ENCODE peak calls at places on chromosome 9, in four cellular contexts. P is left ventricle myocardium inferior, L is OCI-LY7, M is colonic mucosa. Z is an unnamed sample.

GRCh38 chr9:135536166-135536565 is 9.8 kb upstream of the OBP2A start:
- DNase-seq in L (no peak), P (no peak), M (no peak), Z (no peak)

GRCh38 chr9:131669234-131670172 is 70.4 kb downstream of the RAPGEF1 start:
- DNase-seq in M (no peak), L (no peak), P (no peak), Z (no peak)

GRCh38 chr9:82035332-82035731 is 46.8 kb downstream of the SPATA31D1 start:
- DNase-seq in L (no peak), P (no peak), M (no peak), Z (no peak)

GRCh38 chr9:75892168-75892901 is 1.9 kb downstream of the PCSK5 start:
- DNase-seq in P (peak), M (peak), L (no peak), Z (no peak)

GRCh38 chr9:89060790-89061189 is 69.5 kb downstream of the S1PR3 start:
- DNase-seq in L (no peak), P (no peak), M (no peak), Z (no peak)

GRCh38 chr9:89605181-89606048 is 603 bp downstream of the GADD45G start:
- DNase-seq in M (peak), P (peak), L (no peak), Z (no peak)

GRCh38 chr9:98477884-98478283 is 222.4 kb upstream of the TBC1D2 start:
- DNase-seq in P (no peak), M (no peak), L (no peak), Z (no peak)

GRCh38 chr9:89482950-89483349 is 15.0 kb downstream of the SEMA4D start:
- DNase-seq in P (no peak), L (no peak), M (no peak), Z (no peak)

GRCh38 chr9:113772121-113772885 is 103.8 kb upstream of the ZNF618 start:
- DNase-seq in P (no peak), L (no peak), M (no peak), Z (peak)

GRCh38 chr9:5671711-5672353 is 42.9 kb downstream of the RIC1 start:
- DNase-seq in P (no peak), L (peak), M (no peak), Z (no peak)

GRCh38 chr9:34783951-34784487 is 74.1 kb upstream of the CCL21 start:
- DNase-seq in M (no peak), P (no peak), L (no peak), Z (no peak)

GRCh38 chr9:81074261-81074660 is 615.1 kb downstream of the TLE1 start:
- DNase-seq in M (no peak), L (no peak), P (no peak), Z (no peak)

GRCh38 chr9:32881948-32882347 is 98.6 kb downstream of the TMEM215 start:
- DNase-seq in P (no peak), M (no peak), L (no peak), Z (no peak)

GRCh38 chr9:677461-678097 is 163.9 kb upstream of the DMRT1 start:
- DNase-seq in M (no peak), P (no peak), L (no peak), Z (no peak)

GRCh38 chr9:70044450-70045307 is 1.0 kb downstream of the MAMDC2 start:
- DNase-seq in P (peak), L (no peak), M (no peak), Z (no peak)

GRCh38 chr9:37390759-37391158 is 31.7 kb upstream of the GRHPR start:
- DNase-seq in P (no peak), L (peak), M (peak), Z (no peak)

GRCh38 chr9:126667190-126668055 is 53.7 kb downstream of the LMX1B start:
- DNase-seq in P (no peak), M (peak), L (no peak), Z (no peak)

GRCh38 chr9:133607976-133608375 is 1.2 kb downstream of the FAM163B start:
- DNase-seq in M (no peak), P (peak), L (no peak), Z (no peak)

GRCh38 chr9:88218721-88219120 is 80.4 kb upstream of the SPATA31C2 start:
- DNase-seq in M (no peak), P (no peak), L (no peak), Z (no peak)

GRCh38 chr9:127283917-127284316 is 19.3 kb downstream of the GARNL3 start:
- DNase-seq in L (peak), P (no peak), M (peak), Z (no peak)

GRCh38 chr9:97710356-97711222 is 13.4 kb upstream of the XPA start:
- DNase-seq in P (no peak), L (peak), M (peak), Z (peak)

DNA sequence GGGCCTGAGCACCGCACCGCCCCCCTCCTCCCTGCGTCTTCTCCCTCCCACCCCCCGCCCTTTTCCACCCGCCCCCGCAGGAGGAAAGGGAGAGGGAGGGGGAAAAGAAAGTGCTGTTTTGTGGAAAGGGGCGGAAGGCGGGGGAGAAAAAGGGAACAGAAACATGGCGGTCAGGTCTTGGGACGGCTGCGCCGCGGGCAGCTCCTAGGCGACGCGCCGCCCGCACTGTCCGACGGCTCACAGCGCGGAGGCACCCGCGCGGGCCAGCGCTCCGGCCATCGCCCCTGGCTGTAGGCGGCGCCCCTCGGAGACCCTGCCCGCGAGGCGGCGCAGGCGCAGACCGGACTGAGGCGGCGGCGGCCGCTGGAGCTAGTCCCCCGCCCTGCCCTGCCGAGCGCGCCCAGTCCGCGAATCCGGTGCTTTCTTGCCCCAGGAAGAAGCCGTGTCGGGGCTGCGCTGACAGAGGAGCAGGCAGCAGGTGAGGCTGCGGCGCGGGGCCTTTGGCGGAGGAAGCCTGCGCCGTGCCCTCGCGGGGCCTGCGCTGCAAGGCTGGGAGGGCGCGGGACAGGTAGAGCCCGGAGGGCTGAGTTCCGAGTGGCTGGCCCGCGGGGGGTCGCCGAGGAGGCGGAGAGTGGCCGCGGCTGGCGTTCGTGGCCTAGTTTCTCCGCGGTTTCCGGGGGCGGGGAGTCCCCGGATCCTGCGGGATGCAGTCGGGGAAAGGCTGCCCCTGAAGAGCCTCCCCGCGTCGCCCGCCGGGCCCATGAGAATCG is at the start of gene DENND4C:
- DNase-seq in M (peak), P (peak), L (peak), Z (peak)
- TF ChIP-seq CTCF in M (no peak), P (peak), L (peak), Z (no peak)

DNA sequence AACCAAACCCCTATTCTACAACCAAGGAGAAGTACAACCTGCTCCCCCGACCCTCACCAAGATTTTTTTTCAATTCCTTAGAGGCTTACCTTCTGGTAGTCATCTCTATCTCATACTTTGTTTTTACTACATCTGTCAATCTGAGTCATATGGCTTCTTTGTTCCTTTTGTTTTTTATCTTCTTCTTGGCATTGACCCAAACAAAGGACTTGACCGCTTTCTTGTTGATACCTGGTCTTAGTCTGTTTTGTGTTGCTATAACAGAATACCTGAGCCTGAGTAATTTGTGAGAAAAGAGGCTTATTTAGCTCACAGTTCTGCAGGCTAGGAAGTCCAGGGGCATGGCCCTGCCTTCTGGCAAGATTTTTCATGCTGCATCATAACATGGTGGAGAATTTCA is 352.7 kb downstream of the MLLT3 start:
- DNase-seq in P (no peak), L (no peak), M (no peak), Z (no peak)
- H3K4me3 ChIP-seq in P (no peak), L (no peak), M (no peak), Z (no peak)

GRCh38 chr9:93910196-93910595 is 45.0 kb downstream of the BARX1 start:
- DNase-seq in M (no peak), L (no peak), P (no peak), Z (no peak)

GRCh38 chr9:93909242-93909616 is 45.9 kb downstream of the BARX1 start:
- DNase-seq in L (no peak), M (no peak), P (no peak), Z (no peak)

GRCh38 chr9:93907551-93908199 is 47.5 kb downstream of the BARX1 start:
- DNase-seq in P (no peak), M (no peak), L (no peak), Z (no peak)

GRCh38 chr9:93910598-93910997 is 44.6 kb downstream of the BARX1 start:
- DNase-seq in M (no peak), P (no peak), L (no peak), Z (no peak)

DNA sequence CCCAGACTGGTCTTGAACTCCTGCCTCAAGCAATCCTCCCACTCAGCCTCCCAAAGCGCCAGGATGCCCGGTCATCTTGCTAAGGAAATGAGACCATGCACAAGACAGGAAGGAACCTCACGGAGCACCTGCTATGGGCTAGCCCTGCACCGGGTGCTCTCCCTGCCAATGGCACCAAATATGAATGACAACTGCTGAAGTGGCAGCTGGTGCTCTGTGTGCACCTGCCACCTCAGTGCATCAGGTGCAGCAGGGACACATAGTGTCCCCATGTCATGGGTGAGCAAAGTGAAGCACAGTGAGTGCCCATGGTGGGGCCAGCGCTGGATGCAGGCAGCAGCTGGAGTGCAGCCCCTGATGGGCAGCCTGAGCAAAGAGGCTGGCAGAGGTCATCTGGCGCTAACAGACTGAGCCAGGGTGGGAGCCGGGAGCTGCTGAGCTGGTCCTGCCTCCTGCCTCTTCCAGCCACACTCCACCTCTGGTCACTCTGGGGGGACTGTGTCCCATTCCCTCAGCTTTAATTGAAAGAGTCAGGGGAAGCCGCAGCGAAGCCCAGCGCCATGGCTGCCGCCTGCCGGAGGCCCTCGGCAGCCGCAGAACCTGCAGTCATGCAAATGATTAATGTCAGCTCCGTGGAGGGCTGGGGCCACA is 46.4 kb downstream of the BARX1 start:
- DNase-seq in P (no peak), M (no peak), L (peak), Z (no peak)
- TF ChIP-seq CTCF in P (no peak), M (no peak), L (no peak), Z (no peak)

GRCh38 chr9:14262836-14263235 is 51.1 kb downstream of the NFIB start:
- DNase-seq in M (no peak), L (no peak), P (no peak), Z (no peak)

GRCh38 chr9:14258840-14259239 is 55.1 kb downstream of the NFIB start:
- DNase-seq in L (no peak), P (no peak), M (no peak), Z (no peak)

GRCh38 chr9:14260101-14260500 is 53.8 kb downstream of the NFIB start:
- DNase-seq in M (no peak), L (no peak), P (no peak), Z (no peak)

GRCh38 chr9:14256588-14256987 is 57.4 kb downstream of the NFIB start:
- DNase-seq in M (no peak), P (no peak), L (no peak), Z (no peak)

GRCh38 chr9:14258156-14258555 is 55.8 kb downstream of the NFIB start:
- DNase-seq in M (no peak), L (no peak), P (no peak), Z (no peak)
- H3K4me3 ChIP-seq in M (no peak), L (no peak), P (no peak), Z (no peak)

DNA sequence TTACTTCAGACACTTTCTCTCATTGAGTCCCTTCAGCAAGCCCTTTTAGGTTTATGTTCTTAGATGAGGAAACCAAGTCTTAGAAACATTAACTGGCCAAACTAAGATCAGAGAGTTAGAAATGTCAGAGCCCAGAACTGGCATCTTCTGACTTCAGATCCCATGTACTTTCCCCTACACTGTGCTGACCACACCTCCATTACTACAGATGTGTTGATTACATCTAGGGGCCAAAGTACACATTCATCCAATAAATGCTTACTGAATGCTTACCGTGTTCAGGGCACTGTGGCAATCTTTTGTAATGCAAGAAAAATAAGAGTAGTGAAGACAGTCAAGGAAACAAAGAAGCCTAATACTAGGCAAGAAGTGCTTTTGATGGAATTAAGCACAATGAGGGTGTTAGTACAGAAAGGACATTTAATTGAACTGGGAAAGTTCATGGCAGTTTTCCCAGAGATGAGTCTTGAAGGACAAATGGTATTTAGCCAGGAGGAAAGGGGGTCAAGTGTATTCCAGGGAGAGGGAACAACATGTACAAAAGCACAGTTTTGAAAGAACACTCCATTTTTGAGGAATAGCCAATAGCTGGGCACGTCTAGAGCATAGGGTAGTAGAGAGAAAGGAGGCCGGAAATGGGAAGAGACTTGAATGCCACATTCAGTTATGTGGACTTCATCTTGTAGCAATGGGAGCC is 89.7 kb upstream of the CDKN2B start:
- DNase-seq in L (no peak), M (peak), P (no peak), Z (no peak)
- TF ChIP-seq CTCF in L (no peak), M (no peak), P (no peak), Z (no peak)

GRCh38 chr9:86828631-86829030 is 118.7 kb downstream of the GAS1 start:
- DNase-seq in L (no peak), M (no peak), P (no peak), Z (no peak)
- H3K4me3 ChIP-seq in L (no peak), M (no peak), P (no peak), Z (no peak)

GRCh38 chr9:109771796-109772525 is 8.0 kb upstream of the PALM2AKAP2 start:
- DNase-seq in M (no peak), P (peak), L (no peak), Z (no peak)

GRCh38 chr9:109775516-109775915 is 4.5 kb upstream of the PALM2AKAP2 start:
- DNase-seq in M (no peak), L (no peak), P (no peak), Z (no peak)

GRCh38 chr9:109780453-109781033 is 545 bp downstream of the PALM2AKAP2 start:
- DNase-seq in M (no peak), P (no peak), L (no peak), Z (no peak)

GRCh38 chr9:109779711-109780452 is at the start of gene PALM2AKAP2:
- DNase-seq in M (peak), P (peak), L (no peak), Z (peak)

DNA sequence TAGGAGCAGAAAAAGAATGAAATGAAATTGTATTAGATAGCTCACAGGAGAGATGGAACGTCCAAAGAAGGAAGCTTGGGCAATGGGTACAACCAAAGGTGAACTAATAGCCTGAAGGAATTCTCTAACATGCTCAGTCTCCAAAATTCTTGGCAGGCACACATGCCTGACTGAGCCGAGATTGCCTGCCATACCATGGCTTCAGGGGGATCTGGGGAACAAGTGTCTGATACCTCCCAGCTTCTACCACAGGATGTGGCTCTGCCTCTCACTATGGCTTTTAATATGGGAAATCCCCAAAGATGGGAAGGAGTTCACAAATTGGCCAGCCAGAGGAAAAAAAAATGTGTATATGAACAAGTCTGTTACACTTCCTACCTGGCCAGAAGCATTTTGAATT is 3.6 kb upstream of the PALM2AKAP2 start:
- DNase-seq in M (no peak), L (no peak), P (no peak), Z (no peak)
- TF ChIP-seq CTCF in M (no peak), L (no peak), P (no peak), Z (no peak)

DNA sequence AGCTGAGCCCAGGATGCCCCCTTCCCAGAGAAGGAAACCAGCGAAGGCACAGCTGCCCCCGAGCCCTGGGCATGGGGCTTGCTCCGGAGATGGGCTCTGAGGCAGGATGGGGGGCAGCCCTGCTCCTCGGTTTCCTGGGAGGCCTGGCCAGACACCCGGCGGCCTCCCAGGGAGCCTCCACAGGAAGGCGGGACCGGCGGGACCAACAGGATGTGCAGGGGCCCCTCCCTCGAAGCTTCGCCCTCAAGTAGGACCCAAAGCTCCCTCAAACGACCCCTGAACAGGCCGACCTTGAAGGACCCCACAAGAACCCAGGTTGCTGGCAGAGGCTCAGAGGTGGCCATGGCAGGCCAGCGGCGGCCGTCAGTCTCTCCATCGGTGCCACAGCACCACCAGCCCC is 11.7 kb downstream of the EXD3 start:
- DNase-seq in M (no peak), L (no peak), P (no peak), Z (no peak)
- H3K4me3 ChIP-seq in M (no peak), L (no peak), P (peak), Z (no peak)

Z was measured in HFF-Myc.